ENCODE peak calls at places on chromosomes 16 and 17, in ten cellular contexts. O is OCI-LY7, P is A549, K is right lobe of liver, B is fibroblast of lung, V is thyroid gland, Z is left ventricle myocardium inferior, A is pancreas, L is heart right ventricle, G is brain microvascular endothelial cell. H is an unnamed sample.

GRCh38 chr17:29640413-29640812 is 17.7 kb upstream of the CORO6 start:
- DNase-seq in O (no peak), P (no peak), K (no peak), B (peak; percentile 60), V (no peak), Z (no peak), A (no peak), L (peak; percentile 23), G (peak; percentile 57), H (no peak)

GRCh38 chr16:75138636-75139035 is 9.7 kb upstream of the ZFP1 start:
- DNase-seq in O (no peak), P (no peak), K (no peak), B (no peak), V (no peak), Z (no peak), A (no peak), L (no peak), G (peak; percentile 27), H (no peak)

GRCh38 chr17:68053237-68054030 is 17.9 kb downstream of the KPNA2 start:
- DNase-seq in O (no peak), P (no peak), K (no peak), B (peak; percentile 70), V (no peak), Z (peak; percentile 60), A (no peak), L (peak; percentile 51), G (peak; percentile 20), H (no peak)

GRCh38 chr16:90046122-90046970 is 27.1 kb upstream of the DBNDD1 start:
- DNase-seq in O (no peak), P (no peak), K (no peak), B (no peak), V (peak; percentile 29), Z (no peak), A (no peak), L (no peak), G (no peak), H (no peak)

GRCh38 chr17:83155128-83156081 is 76.0 kb downstream of the METRNL start:
- DNase-seq in O (no peak), P (no peak), K (no peak), B (peak; percentile 16), V (no peak), Z (no peak), A (no peak), L (no peak), G (peak; percentile 68), H (no peak)

GRCh38 chr17:75557075-75557851 is 30.3 kb upstream of the MYO15B start:
- DNase-seq in O (no peak), P (peak; percentile 97), K (peak; percentile 91), B (peak; percentile 45), V (peak; percentile 91), Z (no peak), A (peak; percentile 99), L (no peak), G (peak; percentile 5), H (no peak)

GRCh38 chr16:19432429-19432828 is 14.7 kb downstream of the TMC5 start:
- DNase-seq in O (no peak), P (peak; percentile 49), K (no peak), B (no peak), V (no peak), Z (no peak), A (no peak), L (no peak), G (no peak), H (no peak)

GRCh38 chr16:84596161-84596560 is 21.7 kb downstream of the COTL1 start:
- DNase-seq in O (no peak), P (no peak), K (no peak), B (no peak), V (no peak), Z (no peak), A (no peak), L (no peak), G (no peak), H (no peak)

GRCh38 chr17:63595132-63595531 is 5.6 kb upstream of the TACO1 start:
- DNase-seq in O (no peak), P (no peak), K (no peak), B (no peak), V (no peak), Z (no peak), A (no peak), L (no peak), G (no peak), H (no peak)

GRCh38 chr17:82095777-82096708 is 2.0 kb downstream of the FASN start:
- DNase-seq in O (no peak), P (no peak), K (peak; percentile 46), B (no peak), V (no peak), Z (peak; percentile 10), A (peak; percentile 78), L (no peak), G (no peak), H (no peak)
- H3K27ac ChIP-seq in O (peak overlapping the region; percentile 81), P (peak overlapping the region; percentile 96), K (peak overlapping the region; percentile 99), B (peak overlapping the region; percentile 77), V (no peak overlapping the region), Z (no peak overlapping the region), A (no peak overlapping the region), L (no peak overlapping the region), G (no peak overlapping the region), H (no peak overlapping the region)

DNA sequence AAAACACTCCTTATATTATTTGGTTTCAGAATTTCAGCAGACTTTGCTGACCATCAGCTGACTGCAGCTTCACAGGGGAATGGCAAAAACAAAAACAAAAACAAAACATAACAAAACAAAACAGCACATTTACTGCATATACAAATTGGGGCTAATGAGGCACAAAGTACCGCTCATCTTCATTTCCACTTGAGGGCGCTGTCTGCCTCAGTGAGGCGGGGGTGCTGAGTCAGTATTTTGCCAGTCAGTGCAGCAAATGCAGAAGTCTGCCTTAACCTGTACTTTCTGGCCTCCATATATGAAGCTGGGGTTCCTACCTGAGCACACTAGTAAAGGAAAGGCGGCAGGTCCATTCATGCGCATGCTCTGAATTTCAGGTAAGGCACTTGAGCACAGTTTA is 13.5 kb upstream of the DYNLRB2 start:
- DNase-seq in O (peak; percentile 60), P (no peak), K (no peak), B (peak; percentile 17), V (no peak), Z (no peak), A (no peak), L (no peak), G (peak; percentile 19), H (no peak)
- TF ChIP-seq CTCF in O (peak; percentile 84), P (peak; percentile 27), K (peak; percentile 32), B (peak; percentile 37), V (peak; percentile 18), Z (no peak), A (no peak), L (no peak), G (peak; percentile 78), H (no peak)

GRCh38 chr17:42850964-42851363 is at the start of gene AOC3:
- DNase-seq in O (no peak), P (no peak), K (peak; percentile 44), B (no peak), V (no peak), Z (peak; percentile 36), A (no peak), L (peak; percentile 48), G (no peak), H (no peak)
- H3K4me3 ChIP-seq in O (no peak within 1 kb of the TSS), P (no peak within 1 kb of the TSS), K (no peak within 1 kb of the TSS), B (no peak within 1 kb of the TSS), V (no peak within 1 kb of the TSS), Z (peak within 1 kb of the TSS; percentile 56), A (no peak within 1 kb of the TSS), L (peak within 1 kb of the TSS; percentile 27), G (no peak within 1 kb of the TSS), H (peak within 1 kb of the TSS; percentile 77)

GRCh38 chr17:57948555-57949420 is 6.4 kb downstream of the CUEDC1 start:
- DNase-seq in O (no peak), P (peak; percentile 99), K (no peak), B (peak; percentile 98), V (peak; percentile 30), Z (no peak), A (no peak), L (no peak), G (peak; percentile 66), H (no peak)

GRCh38 chr17:57949649-57950048 is 5.6 kb downstream of the CUEDC1 start:
- DNase-seq in O (no peak), P (no peak), K (no peak), B (no peak), V (peak; percentile 41), Z (no peak), A (no peak), L (peak; percentile 44), G (no peak), H (no peak)

GRCh38 chr17:57947369-57947768 is 7.8 kb downstream of the CUEDC1 start:
- DNase-seq in O (no peak), P (no peak), K (no peak), B (no peak), V (no peak), Z (no peak), A (no peak), L (no peak), G (no peak), H (no peak)

GRCh38 chr17:57946798-57947358 is 8.3 kb downstream of the CUEDC1 start:
- DNase-seq in O (peak; percentile 69), P (peak; percentile 83), K (peak; percentile 60), B (peak; percentile 71), V (peak; percentile 56), Z (no peak), A (no peak), L (peak; percentile 57), G (peak; percentile 64), H (no peak)

GRCh38 chr17:57948169-57948554 is 7.0 kb downstream of the CUEDC1 start:
- DNase-seq in O (no peak), P (no peak), K (no peak), B (no peak), V (no peak), Z (no peak), A (no peak), L (no peak), G (no peak), H (no peak)
- H3K27ac ChIP-seq in O (no peak overlapping the region), P (peak overlapping the region; percentile 100), K (peak overlapping the region; percentile 33), B (peak overlapping the region; percentile 90), V (peak overlapping the region; percentile 80), Z (peak overlapping the region; percentile 100), A (no peak overlapping the region), L (peak overlapping the region; percentile 70), G (peak overlapping the region; percentile 66), H (peak overlapping the region; percentile 74)

DNA sequence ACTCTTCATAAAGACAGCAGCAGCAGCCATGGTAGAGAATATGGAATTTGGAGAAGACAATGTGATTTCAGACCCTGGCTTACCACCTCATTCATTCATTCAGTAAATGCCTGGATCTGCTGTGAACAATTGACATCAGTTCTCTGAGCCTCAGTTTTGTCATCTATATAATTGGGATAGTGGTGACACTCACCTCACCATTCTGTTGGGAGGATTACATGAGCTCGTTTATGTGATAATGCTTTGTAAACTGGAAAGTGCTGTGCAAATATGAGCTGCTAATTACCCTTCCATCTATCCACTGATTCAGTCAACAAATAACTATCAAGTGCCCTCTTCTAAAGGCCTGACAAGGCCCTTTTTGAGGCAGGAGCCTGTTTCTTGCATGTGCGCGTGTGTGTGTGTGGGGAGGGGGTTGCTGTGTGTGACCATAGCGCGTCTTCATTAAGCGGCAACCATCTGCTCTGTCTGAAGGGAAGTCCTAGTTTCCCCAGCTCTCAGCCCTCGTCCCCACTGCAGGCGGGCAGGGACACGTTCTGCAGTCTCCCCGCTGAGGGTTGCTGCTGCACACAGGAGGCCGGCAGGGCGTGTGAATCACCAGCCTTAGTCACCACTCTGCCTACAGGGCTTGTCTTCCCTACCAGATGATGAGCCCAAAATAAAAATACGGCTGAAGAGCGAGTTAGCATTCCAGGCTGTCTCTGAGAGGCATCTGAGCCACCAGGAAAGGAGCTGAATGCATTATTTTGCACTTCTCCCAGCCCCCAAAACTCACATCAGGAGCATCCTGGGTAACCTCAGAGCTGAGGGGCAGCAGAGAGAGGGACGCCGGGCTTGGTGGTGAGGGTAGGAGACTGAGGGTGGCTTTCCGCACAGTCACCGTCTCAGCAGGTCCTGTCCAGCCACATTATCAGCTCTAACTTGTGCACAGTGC is 19.9 kb downstream of the ARL4D start:
- DNase-seq in O (no peak), P (peak; percentile 97), K (no peak), B (peak; percentile 94), V (no peak), Z (peak; percentile 38), A (no peak), L (no peak), G (peak; percentile 93), H (no peak)
- TF ChIP-seq CTCF in O (no peak), P (peak; percentile 8), K (no peak), B (peak; percentile 12), V (no peak), Z (no peak), A (no peak), L (no peak), G (peak; percentile 28), H (no peak)

H was measured in thoracic aorta.